ENCODE peak calls at places on chromosomes 13 and 19, in five cellular contexts. F, M, H, B and I are unnamed samples.

GRCh38 chr19:35045667-35046300 is 4.3 kb downstream of the HPN start:
- DNase-seq in M (peak), B (peak), F (peak), H (no peak), I (no peak)

GRCh38 chr19:19192910-19193423 is 909 bp downstream of the RFXANK start:
- DNase-seq in B (no peak), M (no peak), H (no peak), F (no peak), I (no peak)

GRCh38 chr13:111461445-111462149 is 141.2 kb downstream of the TEX29 start:
- DNase-seq in B (no peak), M (no peak), F (no peak), H (peak), I (no peak)

GRCh38 chr13:76993021-76993420 is 1.1 kb downstream of the CLN5 start:
- DNase-seq in B (no peak), F (peak), H (no peak), M (no peak), I (no peak)

GRCh38 chr19:35899547-35900214 is 659 bp downstream of the NFKBID start:
- DNase-seq in B (peak), M (peak), F (peak), H (peak), I (peak)

GRCh38 chr19:49119411-49120324 is at the start of gene PPFIA3:
- DNase-seq in H (peak), B (no peak), M (no peak), F (peak), I (peak)

GRCh38 chr19:18491995-18492953 is 29.6 kb downstream of the ELL start:
- DNase-seq in B (no peak), H (no peak), M (no peak), F (no peak), I (no peak)

GRCh38 chr19:50719566-50719965 is at the start of gene SHANK1:
- DNase-seq in H (no peak), M (no peak), F (no peak), B (no peak), I (no peak)

GRCh38 chr19:14441041-14441938 is 8.2 kb downstream of the PKN1 start:
- DNase-seq in H (peak), F (no peak), M (no peak), B (no peak), I (peak)

GRCh38 chr13:40974460-40975407 is 44.4 kb downstream of the ELF1 start:
- DNase-seq in M (no peak), H (no peak), F (peak), B (peak), I (no peak)